ENCODE peak calls at places on chromosomes 7 and 10, in eight cellular contexts. D, J, V, I, Z, F, X and P are unnamed samples.

GRCh38 chr10:3217853-3218252 is 45.3 kb upstream of the PITRM1 start:
- DNase-seq in D (no peak), J (no peak), V (no peak), I (no peak), Z (no peak), F (no peak), X (no peak), P (no peak)

GRCh38 chr10:56469482-56469881 is 108.4 kb upstream of the ZWINT start:
- DNase-seq in D (no peak), J (no peak), V (no peak), I (no peak), Z (no peak), F (no peak), X (no peak), P (no peak)

GRCh38 chr7:37354661-37355131 is 94.0 kb downstream of the ELMO1 start:
- DNase-seq in D (no peak), J (peak), V (peak), I (no peak), Z (peak), F (peak), X (no peak), P (no peak)

GRCh38 chr7:131231381-131232220 is 96.1 kb upstream of the MKLN1 start:
- DNase-seq in D (peak), J (peak), V (peak), I (no peak), Z (peak), F (no peak), X (peak), P (peak)

GRCh38 chr7:159147687-159148086 is 3.0 kb upstream of the VIPR2 start:
- DNase-seq in D (no peak), J (no peak), V (no peak), I (no peak), Z (no peak), F (no peak), X (no peak), P (no peak)

GRCh38 chr7:70727861-70728260 is 404.1 kb upstream of the GALNT17 start:
- DNase-seq in D (no peak), J (no peak), V (no peak), I (no peak), Z (no peak), F (no peak), X (no peak), P (no peak)

GRCh38 chr10:13808556-13809391 is 222.0 kb downstream of the PRPF18 start:
- DNase-seq in D (no peak), J (no peak), V (peak), I (peak), Z (peak), F (peak), X (no peak), P (no peak)

GRCh38 chr7:95245828-95246227 is 78.5 kb downstream of the PON1 start:
- DNase-seq in D (no peak), J (no peak), V (no peak), I (no peak), Z (no peak), F (no peak), X (no peak), P (no peak)

GRCh38 chr10:78761241-78761825 is 307.4 kb upstream of the ZMIZ1 start:
- DNase-seq in D (no peak), J (no peak), V (no peak), I (no peak), Z (no peak), F (no peak), X (no peak), P (no peak)

GRCh38 chr7:44604941-44605340 is 1.5 kb upstream of the OGDH start:
- DNase-seq in D (no peak), J (no peak), V (no peak), I (no peak), Z (no peak), F (no peak), X (no peak), P (no peak)

GRCh38 chr7:149559711-149560110 is 62.1 kb upstream of the ZNF746 start:
- DNase-seq in D (no peak), J (no peak), V (peak), I (no peak), Z (peak), F (peak), X (no peak), P (no peak)

GRCh38 chr10:115941247-115941840 is 331.7 kb downstream of the GFRA1 start:
- DNase-seq in D (no peak), J (no peak), V (no peak), I (no peak), Z (no peak), F (no peak), X (no peak), P (no peak)

GRCh38 chr7:141585592-141586510 is 34.6 kb downstream of the AGK start:
- DNase-seq in D (no peak), J (no peak), V (peak), I (no peak), Z (peak), F (peak), X (no peak), P (no peak)

GRCh38 chr10:120979435-120980315 is 128.5 kb downstream of the WDR11 start:
- DNase-seq in D (peak), J (no peak), V (peak), I (peak), Z (no peak), F (peak), X (no peak), P (no peak)

GRCh38 chr10:123556049-123556448 is 110.1 kb upstream of the GPR26 start:
- DNase-seq in D (no peak), J (no peak), V (no peak), I (no peak), Z (no peak), F (no peak), X (no peak), P (no peak)